ENCODE peak calls at places on chromosome 1, in six cellular contexts. S, O, P, I, E and X are unnamed samples.

GRCh38 chr1:231039161-231040018 is 664 bp downstream of the FAM89A start:
- DNase-seq in I (peak), O (peak), P (peak), E (no peak), S (peak), X (no peak)

GRCh38 chr1:238336531-238336930 is 445.8 kb upstream of the ZP4 start:
- DNase-seq in E (no peak), O (no peak), S (no peak), I (no peak), P (no peak), X (no peak)

GRCh38 chr1:11930571-11931445 is 3.7 kb upstream of the PLOD1 start:
- DNase-seq in O (no peak), S (no peak), P (peak), E (no peak), I (no peak), X (no peak)

GRCh38 chr1:228430243-228430642 is 13.6 kb upstream of the TRIM17 start:
- DNase-seq in E (no peak), P (no peak), I (no peak), S (no peak), O (no peak), X (no peak)

GRCh38 chr1:156804572-156805243 is 11.9 kb downstream of the SH2D2A start:
- DNase-seq in O (no peak), I (no peak), E (no peak), P (no peak), S (no peak), X (no peak)

GRCh38 chr1:244552336-244552735 is 91.3 kb downstream of the CATSPERE start:
- DNase-seq in S (no peak), I (no peak), P (no peak), E (no peak), O (no peak), X (no peak)

GRCh38 chr1:101239095-101240040 is 2.5 kb downstream of the S1PR1 start:
- DNase-seq in P (no peak), O (no peak), I (no peak), E (no peak), S (no peak), X (no peak)

GRCh38 chr1:53505401-53505800 is 46.2 kb downstream of the DMRTB1 start:
- DNase-seq in O (no peak), E (no peak), P (no peak), I (no peak), S (no peak), X (no peak)

GRCh38 chr1:171739646-171740045 is 2.2 kb downstream of the VAMP4 start:
- DNase-seq in O (no peak), S (no peak), P (no peak), I (no peak), E (no peak), X (no peak)

GRCh38 chr1:236759252-236759859 is 35.7 kb upstream of the MTR start:
- DNase-seq in I (peak), O (peak), P (no peak), E (no peak), S (no peak), X (no peak)